ENCODE peak calls at places on chromosomes 13 and 19, in seven cellular contexts. One of them, this sample, is unnamed. For H3K4me1, the result is how much of the 10 kb centered on the place peaks cover.

GRCh38 chr19:41430907-41431306 is 3.7 kb upstream of the B3GNT8 start:
- DNase-seq in mesenchymal stem cell: no peak
- DNase-seq in H9: no peak
- DNase-seq in mesendoderm: no peak
- DNase-seq in H1: no peak
- DNase-seq in neuronal stem cell: no peak
- DNase-seq in IMR-90: no peak
- DNase-seq in this sample: no peak

GRCh38 chr19:7743425-7743841 is 3.9 kb downstream of the CD209 start:
- DNase-seq in mesendoderm: no peak
- DNase-seq in mesenchymal stem cell: no peak
- DNase-seq in neuronal stem cell: no peak
- DNase-seq in IMR-90: no peak
- DNase-seq in H1: no peak
- DNase-seq in H9: no peak
- DNase-seq in this sample: no peak

GRCh38 chr13:85970727-85971126 is 171.5 kb upstream of the SLITRK6 start:
- DNase-seq in H1: no peak
- DNase-seq in mesenchymal stem cell: peak
- DNase-seq in IMR-90: no peak
- DNase-seq in mesendoderm: no peak
- DNase-seq in H9: no peak
- DNase-seq in neuronal stem cell: no peak
- DNase-seq in this sample: no peak

GRCh38 chr13:48210178-48210577 is 22.8 kb upstream of the ITM2B start:
- DNase-seq in mesenchymal stem cell: peak
- DNase-seq in IMR-90: peak
- DNase-seq in H9: no peak
- DNase-seq in H1: no peak
- DNase-seq in neuronal stem cell: no peak
- DNase-seq in mesendoderm: no peak
- DNase-seq in this sample: peak

GRCh38 chr19:18665771-18666202 is 17.7 kb upstream of the CRTC1 start:
- DNase-seq in mesendoderm: no peak
- DNase-seq in neuronal stem cell: no peak
- DNase-seq in IMR-90: no peak
- DNase-seq in H1: no peak
- DNase-seq in mesenchymal stem cell: no peak
- DNase-seq in H9: no peak
- DNase-seq in this sample: no peak

GRCh38 chr13:18944501-18945068 is 237.0 kb downstream of the TUBA3C start:
- DNase-seq in mesenchymal stem cell: no peak
- DNase-seq in H9: no peak
- DNase-seq in H1: no peak
- DNase-seq in neuronal stem cell: no peak
- DNase-seq in mesendoderm: no peak
- DNase-seq in IMR-90: no peak
- DNase-seq in this sample: no peak

GRCh38 chr13:29457299-29457698 is 138.2 kb downstream of the SLC7A1 start:
- DNase-seq in mesenchymal stem cell: peak
- DNase-seq in neuronal stem cell: no peak
- DNase-seq in H9: no peak
- DNase-seq in mesendoderm: no peak
- DNase-seq in IMR-90: peak
- DNase-seq in H1: no peak
- DNase-seq in this sample: peak

GRCh38 chr13:79385694-79386093 is 20.4 kb downstream of the RBM26 start:
- DNase-seq in H1: no peak
- DNase-seq in mesendoderm: no peak
- DNase-seq in H9: no peak
- DNase-seq in IMR-90: no peak
- DNase-seq in neuronal stem cell: no peak
- DNase-seq in mesenchymal stem cell: peak
- DNase-seq in this sample: no peak

GRCh38 chr13:85652536-85652935 is 146.7 kb downstream of the SLITRK6 start:
- DNase-seq in H9: no peak
- DNase-seq in H1: no peak
- DNase-seq in mesendoderm: no peak
- DNase-seq in neuronal stem cell: no peak
- DNase-seq in IMR-90: no peak
- DNase-seq in mesenchymal stem cell: no peak
- DNase-seq in this sample: no peak

GRCh38 chr19:2487090-2487489 is 11.2 kb downstream of the GADD45B start:
- DNase-seq in neuronal stem cell: no peak
- DNase-seq in H9: no peak
- DNase-seq in mesendoderm: no peak
- DNase-seq in IMR-90: no peak
- DNase-seq in H1: no peak
- DNase-seq in mesenchymal stem cell: no peak
- DNase-seq in this sample: no peak

GRCh38 chr13:83907196-83907989 is 25.1 kb upstream of the SLITRK1 start:
- DNase-seq in mesenchymal stem cell: no peak
- DNase-seq in H1: no peak
- DNase-seq in IMR-90: no peak
- DNase-seq in neuronal stem cell: no peak
- DNase-seq in mesendoderm: no peak
- DNase-seq in H9: no peak
- DNase-seq in this sample: no peak

GRCh38 chr19:54104998-54105715 is 2.5 kb downstream of the NDUFA3 start:
- DNase-seq in mesendoderm: no peak
- DNase-seq in H9: no peak
- DNase-seq in neuronal stem cell: no peak
- DNase-seq in mesenchymal stem cell: no peak
- DNase-seq in H1: no peak
- DNase-seq in IMR-90: no peak
- DNase-seq in this sample: no peak

GRCh38 chr19:42088471-42089190 is 12.7 kb downstream of the ZNF574 start:
- DNase-seq in neuronal stem cell: no peak
- DNase-seq in H1: no peak
- DNase-seq in mesenchymal stem cell: peak
- DNase-seq in H9: no peak
- DNase-seq in IMR-90: peak
- DNase-seq in mesendoderm: no peak
- DNase-seq in this sample: no peak

GRCh38 chr13:44853641-44854040 is 135.6 kb downstream of the NUFIP1 start:
- DNase-seq in mesenchymal stem cell: no peak
- DNase-seq in neuronal stem cell: no peak
- DNase-seq in H9: no peak
- DNase-seq in H1: no peak
- DNase-seq in mesendoderm: no peak
- DNase-seq in IMR-90: no peak
- DNase-seq in this sample: no peak

GRCh38 chr13:106756446-106756845 is 188.5 kb upstream of the ARGLU1 start:
- DNase-seq in IMR-90: no peak
- DNase-seq in mesendoderm: no peak
- DNase-seq in neuronal stem cell: peak
- DNase-seq in mesenchymal stem cell: no peak
- DNase-seq in H9: peak
- DNase-seq in H1: no peak
- DNase-seq in this sample: no peak

GRCh38 chr19:32224371-32225244 is 120.8 kb upstream of the ZNF507 start:
- DNase-seq in mesendoderm: peak
- DNase-seq in H1: no peak
- DNase-seq in neuronal stem cell: peak
- DNase-seq in IMR-90: peak
- DNase-seq in mesenchymal stem cell: peak
- DNase-seq in H9: peak
- DNase-seq in this sample: peak

GRCh38 chr13:110134801-110135200 is 172.2 kb downstream of the COL4A1 start:
- DNase-seq in mesendoderm: peak
- DNase-seq in mesenchymal stem cell: peak
- DNase-seq in H1: no peak
- DNase-seq in neuronal stem cell: no peak
- DNase-seq in H9: no peak
- DNase-seq in IMR-90: no peak
- DNase-seq in this sample: no peak

GRCh38 chr13:109859216-109859835 is 72.9 kb upstream of the IRS2 start:
- DNase-seq in mesendoderm: no peak
- DNase-seq in neuronal stem cell: no peak
- DNase-seq in mesenchymal stem cell: no peak
- DNase-seq in H1: no peak
- DNase-seq in IMR-90: no peak
- DNase-seq in H9: no peak
- DNase-seq in this sample: peak

GRCh38 chr13:35694549-35695233 is 218.2 kb upstream of the MAB21L1 start:
- DNase-seq in mesenchymal stem cell: no peak
- DNase-seq in H9: peak
- DNase-seq in IMR-90: no peak
- DNase-seq in H1: no peak
- DNase-seq in neuronal stem cell: no peak
- DNase-seq in mesendoderm: no peak
- DNase-seq in this sample: no peak

GRCh38 chr13:50543767-50544166 is 299.7 kb downstream of the DLEU7 start:
- DNase-seq in neuronal stem cell: no peak
- DNase-seq in mesenchymal stem cell: peak
- DNase-seq in IMR-90: peak
- DNase-seq in H1: no peak
- DNase-seq in mesendoderm: no peak
- DNase-seq in H9: no peak
- DNase-seq in this sample: no peak

GRCh38 chr19:17826508-17827056 is 5.3 kb upstream of the INSL3 start:
- DNase-seq in mesendoderm: no peak
- DNase-seq in mesenchymal stem cell: no peak
- DNase-seq in H9: no peak
- DNase-seq in IMR-90: no peak
- DNase-seq in neuronal stem cell: no peak
- DNase-seq in H1: no peak
- DNase-seq in this sample: no peak

GRCh38 chr13:71867101-71867814 is at the start of gene DACH1:
- DNase-seq in IMR-90: peak
- DNase-seq in mesendoderm: peak
- DNase-seq in H1: no peak
- DNase-seq in mesenchymal stem cell: peak
- DNase-seq in neuronal stem cell: peak
- DNase-seq in H9: peak
- DNase-seq in this sample: no peak

GRCh38 chr19:14197882-14198281 is 8.1 kb downstream of the ADGRL1 start:
- DNase-seq in H1: no peak
- DNase-seq in mesenchymal stem cell: no peak
- DNase-seq in H9: no peak
- DNase-seq in neuronal stem cell: no peak
- DNase-seq in mesendoderm: no peak
- DNase-seq in IMR-90: no peak
- DNase-seq in this sample: no peak

GRCh38 chr13:41458939-41459753 is 1.8 kb downstream of the RGCC start:
- DNase-seq in IMR-90: peak
- DNase-seq in mesenchymal stem cell: peak
- DNase-seq in neuronal stem cell: no peak
- DNase-seq in H1: no peak
- DNase-seq in mesendoderm: peak
- DNase-seq in H9: no peak
- DNase-seq in this sample: peak

GRCh38 chr19:35030257-35031071 is at the start of gene SCN1B:
- DNase-seq in H9: peak
- DNase-seq in H1: no peak
- DNase-seq in IMR-90: peak
- DNase-seq in mesendoderm: peak
- DNase-seq in mesenchymal stem cell: peak
- DNase-seq in neuronal stem cell: peak
- DNase-seq in this sample: no peak

GRCh38 chr19:15905026-15905425 is 7.2 kb upstream of the CYP4F2 start:
- DNase-seq in H9: no peak
- DNase-seq in neuronal stem cell: no peak
- DNase-seq in H1: no peak
- DNase-seq in mesendoderm: no peak
- DNase-seq in IMR-90: no peak
- DNase-seq in mesenchymal stem cell: no peak
- DNase-seq in this sample: no peak

GRCh38 chr19:28940751-28941500 is 272.0 kb downstream of the UQCRFS1 start:
- DNase-seq in mesendoderm: no peak
- DNase-seq in H1: no peak
- DNase-seq in neuronal stem cell: no peak
- DNase-seq in mesenchymal stem cell: no peak
- DNase-seq in H9: no peak
- DNase-seq in IMR-90: peak
- DNase-seq in this sample: peak

GRCh38 chr19:31350693-31351211 is 1.5 kb upstream of the TSHZ3 start:
- DNase-seq in IMR-90: peak
- DNase-seq in H9: peak
- DNase-seq in H1: no peak
- DNase-seq in neuronal stem cell: no peak
- DNase-seq in mesendoderm: peak
- DNase-seq in mesenchymal stem cell: peak
- DNase-seq in this sample: peak

DNA sequence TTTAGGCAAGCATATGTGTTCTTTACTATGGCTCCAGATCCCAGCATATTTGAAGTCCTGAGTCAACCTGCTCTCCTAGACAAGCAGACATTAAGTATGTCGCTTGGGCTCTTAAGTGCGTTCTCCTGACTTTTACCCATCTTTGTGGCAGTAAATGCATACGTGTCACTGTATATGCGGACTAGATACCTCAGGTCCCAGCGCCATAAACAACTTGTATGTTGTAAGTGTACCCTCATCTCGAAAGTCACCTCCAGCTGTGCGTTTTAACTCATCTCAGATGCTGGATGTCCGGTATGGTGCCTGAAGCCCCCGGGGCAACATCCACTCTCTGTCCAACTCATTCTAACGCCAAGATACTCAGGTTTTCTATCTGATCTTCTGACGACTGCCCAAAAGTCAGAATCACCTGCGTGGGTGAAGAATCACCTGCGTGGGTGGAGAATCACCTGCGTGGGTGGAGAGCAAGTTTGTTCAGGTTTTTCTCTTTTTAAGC is 1.7 kb downstream of the PTOV1 start:
- DNase-seq in H1: no peak
- DNase-seq in H9: no peak
- DNase-seq in mesendoderm: no peak
- DNase-seq in mesenchymal stem cell: no peak
- DNase-seq in IMR-90: peak
- DNase-seq in neuronal stem cell: no peak
- DNase-seq in this sample: peak
- H3K4me1 ChIP-seq in H1: under half
- H3K4me1 ChIP-seq in H9: under half
- H3K4me1 ChIP-seq in mesendoderm: under half
- H3K4me1 ChIP-seq in mesenchymal stem cell: under half
- H3K4me1 ChIP-seq in IMR-90: under half
- H3K4me1 ChIP-seq in neuronal stem cell: under half
- H3K4me1 ChIP-seq in this sample: under half

GRCh38 chr19:6711605-6712004 is 8.8 kb downstream of the C3 start:
- DNase-seq in mesenchymal stem cell: no peak
- DNase-seq in H1: no peak
- DNase-seq in neuronal stem cell: no peak
- DNase-seq in H9: no peak
- DNase-seq in mesendoderm: no peak
- DNase-seq in IMR-90: no peak
- DNase-seq in this sample: no peak
- H2AK5ac ChIP-seq in mesenchymal stem cell: no peak
- H2AK5ac ChIP-seq in H1: peak
- H2AK5ac ChIP-seq in neuronal stem cell: no peak
- H2AK5ac ChIP-seq in H9: no peak
- H2AK5ac ChIP-seq in mesendoderm: no peak
- H2AK5ac ChIP-seq in IMR-90: no peak
- H2AK5ac ChIP-seq in this sample: no peak

GRCh38 chr19:6018786-6019185 is 40.8 kb upstream of the RANBP3 start:
- DNase-seq in H9: peak
- DNase-seq in mesenchymal stem cell: no peak
- DNase-seq in neuronal stem cell: no peak
- DNase-seq in H1: peak
- DNase-seq in mesendoderm: peak
- DNase-seq in IMR-90: no peak
- DNase-seq in this sample: no peak
- H3K4ac ChIP-seq in H9: no peak
- H3K4ac ChIP-seq in mesenchymal stem cell: no peak
- H3K4ac ChIP-seq in neuronal stem cell: no peak
- H3K4ac ChIP-seq in H1: no peak
- H3K4ac ChIP-seq in mesendoderm: no peak
- H3K4ac ChIP-seq in IMR-90: no peak
- H3K4ac ChIP-seq in this sample: no peak

GRCh38 chr13:113210834-113211233 is 1.4 kb downstream of the CUL4A start:
- DNase-seq in H1: no peak
- DNase-seq in H9: no peak
- DNase-seq in mesenchymal stem cell: no peak
- DNase-seq in neuronal stem cell: no peak
- DNase-seq in mesendoderm: no peak
- DNase-seq in IMR-90: no peak
- DNase-seq in this sample: no peak
- H3K4me1 ChIP-seq in H1: under half
- H3K4me1 ChIP-seq in H9: under half
- H3K4me1 ChIP-seq in mesenchymal stem cell: under half
- H3K4me1 ChIP-seq in neuronal stem cell: under half
- H3K4me1 ChIP-seq in mesendoderm: under half
- H3K4me1 ChIP-seq in IMR-90: under half
- H3K4me1 ChIP-seq in this sample: under half

This sample was measured in trophoblast cell.